ENCODE peak calls at places on chromosomes 1 and 21, in five cellular contexts. One of them, this sample, is unnamed.

GRCh38 chr1:81812712-81813111 is 12.0 kb downstream of the ADGRL2 start:
- DNase-seq in GM12878: no peak
- DNase-seq in tibial artery: no peak
- DNase-seq in fibroblast of lung: peak; percentile 41
- DNase-seq in K562: no peak
- DNase-seq in this sample: no peak

GRCh38 chr1:172394167-172394751 is 26.2 kb upstream of the C1orf105 start:
- DNase-seq in GM12878: peak; percentile 88
- DNase-seq in tibial artery: no peak
- DNase-seq in K562: no peak
- DNase-seq in fibroblast of lung: peak; percentile 15
- DNase-seq in this sample: no peak

GRCh38 chr1:30378991-30379581 is 344.3 kb downstream of the MATN1 start:
- DNase-seq in K562: no peak
- DNase-seq in tibial artery: peak; percentile 54
- DNase-seq in fibroblast of lung: peak; percentile 97
- DNase-seq in GM12878: no peak
- DNase-seq in this sample: peak; percentile 54

GRCh38 chr1:67376381-67376780 is 53.8 kb downstream of the SERBP1 start:
- DNase-seq in GM12878: no peak
- DNase-seq in K562: peak; percentile 18
- DNase-seq in tibial artery: no peak
- DNase-seq in fibroblast of lung: no peak
- DNase-seq in this sample: no peak

GRCh38 chr1:230345139-230345885 is 80.8 kb downstream of the PGBD5 start:
- DNase-seq in K562: no peak
- DNase-seq in GM12878: no peak
- DNase-seq in tibial artery: no peak
- DNase-seq in fibroblast of lung: no peak
- DNase-seq in this sample: no peak

GRCh38 chr1:167052389-167052788 is 37.8 kb downstream of the GPA33 start:
- DNase-seq in GM12878: no peak
- DNase-seq in fibroblast of lung: no peak
- DNase-seq in K562: peak; percentile 57
- DNase-seq in tibial artery: no peak
- DNase-seq in this sample: no peak

GRCh38 chr1:98884864-98885263 is 119.8 kb downstream of the PLPPR5 start:
- DNase-seq in GM12878: no peak
- DNase-seq in fibroblast of lung: no peak
- DNase-seq in tibial artery: no peak
- DNase-seq in K562: no peak
- DNase-seq in this sample: no peak

GRCh38 chr1:204814146-204814884 is 56.3 kb upstream of the NFASC start:
- DNase-seq in GM12878: no peak
- DNase-seq in tibial artery: no peak
- DNase-seq in fibroblast of lung: no peak
- DNase-seq in K562: no peak
- DNase-seq in this sample: no peak

GRCh38 chr1:43442756-43443155 is 11.0 kb downstream of the HYI start:
- DNase-seq in GM12878: no peak
- DNase-seq in tibial artery: peak; percentile 54
- DNase-seq in fibroblast of lung: no peak
- DNase-seq in K562: no peak
- DNase-seq in this sample: no peak

GRCh38 chr1:55568732-55569131 is 353.6 kb upstream of the USP24 start:
- DNase-seq in GM12878: no peak
- DNase-seq in fibroblast of lung: no peak
- DNase-seq in K562: no peak
- DNase-seq in tibial artery: no peak
- DNase-seq in this sample: no peak

GRCh38 chr1:205842177-205842576 is 7.8 kb downstream of the PM20D1 start:
- DNase-seq in fibroblast of lung: no peak
- DNase-seq in K562: no peak
- DNase-seq in tibial artery: no peak
- DNase-seq in GM12878: no peak
- DNase-seq in this sample: no peak

GRCh38 chr1:17617787-17618557 is 78.5 kb downstream of the ARHGEF10L start:
- DNase-seq in tibial artery: peak; percentile 96
- DNase-seq in GM12878: no peak
- DNase-seq in fibroblast of lung: peak; percentile 64
- DNase-seq in K562: no peak
- DNase-seq in this sample: peak; percentile 94

GRCh38 chr1:37765937-37766664 is 1.2 kb upstream of the EPHA10 start:
- DNase-seq in tibial artery: no peak
- DNase-seq in K562: peak; percentile 64
- DNase-seq in fibroblast of lung: no peak
- DNase-seq in GM12878: no peak
- DNase-seq in this sample: no peak

GRCh38 chr1:169107673-169108160 is 1.2 kb downstream of the ATP1B1 start:
- DNase-seq in tibial artery: no peak
- DNase-seq in fibroblast of lung: peak; percentile 74
- DNase-seq in GM12878: no peak
- DNase-seq in K562: no peak
- DNase-seq in this sample: no peak

GRCh38 chr21:16968436-16968835 is 544.4 kb upstream of the CXADR start:
- DNase-seq in tibial artery: no peak
- DNase-seq in K562: no peak
- DNase-seq in fibroblast of lung: no peak
- DNase-seq in GM12878: no peak
- DNase-seq in this sample: no peak

GRCh38 chr1:18239671-18240070 is 132.1 kb downstream of the IGSF21 start:
- DNase-seq in GM12878: no peak
- DNase-seq in K562: no peak
- DNase-seq in fibroblast of lung: no peak
- DNase-seq in tibial artery: no peak
- DNase-seq in this sample: no peak

GRCh38 chr1:186896211-186896610 is 67.5 kb downstream of the PLA2G4A start:
- DNase-seq in tibial artery: no peak
- DNase-seq in K562: no peak
- DNase-seq in fibroblast of lung: peak; percentile 49
- DNase-seq in GM12878: no peak
- DNase-seq in this sample: no peak

GRCh38 chr1:230206976-230207375 is 139.9 kb downstream of the GALNT2 start:
- DNase-seq in fibroblast of lung: no peak
- DNase-seq in tibial artery: no peak
- DNase-seq in GM12878: no peak
- DNase-seq in K562: no peak
- DNase-seq in this sample: no peak

GRCh38 chr21:36156815-36157670 is at the start of gene DOP1B:
- DNase-seq in GM12878: no peak
- DNase-seq in K562: peak; percentile 53
- DNase-seq in tibial artery: peak; percentile 67
- DNase-seq in fibroblast of lung: no peak
- DNase-seq in this sample: no peak

GRCh38 chr1:12549460-12550349 is 68.3 kb downstream of the DHRS3 start:
- DNase-seq in GM12878: no peak
- DNase-seq in K562: peak; percentile 88
- DNase-seq in fibroblast of lung: peak; percentile 98
- DNase-seq in tibial artery: peak; percentile 91
- DNase-seq in this sample: no peak

GRCh38 chr21:27149034-27149433 is 182.1 kb upstream of the ADAMTS5 start:
- DNase-seq in K562: no peak
- DNase-seq in GM12878: no peak
- DNase-seq in tibial artery: no peak
- DNase-seq in fibroblast of lung: peak; percentile 44
- DNase-seq in this sample: no peak

GRCh38 chr1:115867216-115867615 is 26.3 kb upstream of the NHLH2 start:
- DNase-seq in GM12878: no peak
- DNase-seq in tibial artery: no peak
- DNase-seq in K562: no peak
- DNase-seq in fibroblast of lung: no peak
- DNase-seq in this sample: no peak

GRCh38 chr1:222161676-222162075 is 386.2 kb downstream of the HHIPL2 start:
- DNase-seq in GM12878: no peak
- DNase-seq in K562: no peak
- DNase-seq in fibroblast of lung: peak; percentile 23
- DNase-seq in tibial artery: no peak
- DNase-seq in this sample: no peak

GRCh38 chr1:210132582-210132981 is 100.0 kb upstream of the SERTAD4 start:
- DNase-seq in GM12878: no peak
- DNase-seq in tibial artery: no peak
- DNase-seq in fibroblast of lung: peak; percentile 27
- DNase-seq in K562: peak; percentile 32
- DNase-seq in this sample: no peak

GRCh38 chr21:42696026-42696380 is 42.6 kb downstream of the PDE9A start:
- DNase-seq in tibial artery: no peak
- DNase-seq in GM12878: no peak
- DNase-seq in fibroblast of lung: no peak
- DNase-seq in K562: no peak
- DNase-seq in this sample: no peak

GRCh38 chr21:32360401-32360981 is 32.3 kb downstream of the URB1 start:
- DNase-seq in fibroblast of lung: no peak
- DNase-seq in GM12878: no peak
- DNase-seq in K562: no peak
- DNase-seq in tibial artery: no peak
- DNase-seq in this sample: no peak

GRCh38 chr21:32364801-32365200 is 28.0 kb downstream of the URB1 start:
- DNase-seq in tibial artery: no peak
- DNase-seq in fibroblast of lung: no peak
- DNase-seq in K562: no peak
- DNase-seq in GM12878: no peak
- DNase-seq in this sample: peak; percentile 33

GRCh38 chr21:32364387-32364786 is 28.4 kb downstream of the URB1 start:
- DNase-seq in GM12878: no peak
- DNase-seq in fibroblast of lung: peak; percentile 23
- DNase-seq in K562: no peak
- DNase-seq in tibial artery: no peak
- DNase-seq in this sample: peak; percentile 59

GRCh38 chr21:32356874-32357395 is 35.9 kb downstream of the URB1 start:
- DNase-seq in GM12878: no peak
- DNase-seq in tibial artery: no peak
- DNase-seq in K562: no peak
- DNase-seq in fibroblast of lung: no peak
- DNase-seq in this sample: no peak

DNA sequence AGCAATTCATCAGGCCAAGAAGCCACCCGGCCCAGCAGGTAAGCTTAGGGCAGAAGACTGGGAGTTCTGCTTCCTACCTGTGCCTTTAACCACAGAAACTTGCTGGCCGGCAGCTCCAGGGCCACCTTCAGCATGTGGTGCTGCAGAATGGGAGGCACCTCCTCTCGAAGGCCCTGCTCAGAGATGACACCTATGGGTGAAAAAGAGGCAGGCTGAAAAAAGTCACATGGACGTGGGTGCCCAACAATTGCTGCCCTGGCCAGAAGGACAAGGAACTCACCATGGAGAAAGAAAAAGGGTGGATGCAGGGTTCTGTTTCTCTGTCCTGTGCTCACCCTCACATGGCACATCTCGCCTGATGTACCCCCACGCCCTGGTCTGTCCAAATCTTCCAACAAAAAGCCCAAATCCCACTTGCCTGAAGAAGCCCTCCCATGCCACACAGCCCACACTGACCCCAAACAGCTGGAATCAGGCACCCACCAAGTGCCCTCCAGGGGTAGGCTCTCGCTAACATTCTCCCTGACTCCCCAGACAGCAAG is 33.0 kb downstream of the URB1 start:
- DNase-seq in GM12878: no peak
- DNase-seq in K562: peak; percentile 20
- DNase-seq in fibroblast of lung: no peak
- DNase-seq in tibial artery: no peak
- DNase-seq in this sample: no peak
- H3K36me3 ChIP-seq in GM12878: peaks cover 40% of the 10 kb centered on the region
- H3K36me3 ChIP-seq in K562: peaks cover 98% of the 10 kb centered on the region
- H3K36me3 ChIP-seq in fibroblast of lung: peaks cover 27% of the 10 kb centered on the region
- H3K36me3 ChIP-seq in tibial artery: peaks cover 100% of the 10 kb centered on the region
- H3K36me3 ChIP-seq in this sample: peaks cover 100% of the 10 kb centered on the region

DNA sequence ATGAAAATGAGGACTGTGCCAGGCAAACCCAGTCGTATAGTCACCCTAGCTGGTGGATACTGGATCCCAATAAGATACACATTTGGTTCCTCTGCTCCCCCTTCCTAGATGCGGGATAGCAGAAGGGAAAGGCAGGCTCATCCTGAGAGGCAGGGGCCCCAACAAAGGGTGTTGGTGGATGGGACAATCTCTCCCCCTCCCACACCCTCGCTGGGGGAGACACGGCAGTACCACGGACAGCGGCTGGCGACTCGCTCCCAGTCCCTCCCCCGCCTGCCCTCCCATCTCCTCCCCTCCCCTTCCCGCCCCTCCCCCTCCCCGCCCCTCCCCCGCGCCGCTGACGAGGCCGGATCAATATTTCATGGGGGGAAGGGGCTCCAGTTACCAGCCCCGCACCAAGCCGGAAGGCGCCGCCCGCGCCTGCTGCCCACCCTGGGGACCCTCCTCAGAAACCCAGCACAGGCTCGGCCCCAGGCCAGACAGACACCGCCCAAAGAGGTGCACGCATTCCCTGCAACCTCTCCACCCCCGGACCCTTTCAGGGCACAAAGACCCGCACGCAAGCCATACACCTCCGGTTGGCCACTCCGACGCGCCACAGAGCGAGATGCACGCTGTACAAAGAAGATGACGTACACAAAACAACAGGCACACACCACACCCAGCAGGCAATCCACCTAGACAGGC is 11.5 kb downstream of the RIMS3 start:
- DNase-seq in K562: peak; percentile 65
- DNase-seq in tibial artery: no peak
- DNase-seq in GM12878: no peak
- DNase-seq in fibroblast of lung: no peak
- DNase-seq in this sample: no peak
- H3K36me3 ChIP-seq in K562: no peaks in the 10 kb centered on the region
- H3K36me3 ChIP-seq in tibial artery: peaks cover 8% of the 10 kb centered on the region
- H3K36me3 ChIP-seq in GM12878: no peaks in the 10 kb centered on the region
- H3K36me3 ChIP-seq in fibroblast of lung: no peaks in the 10 kb centered on the region
- H3K36me3 ChIP-seq in this sample: no peaks in the 10 kb centered on the region

DNA sequence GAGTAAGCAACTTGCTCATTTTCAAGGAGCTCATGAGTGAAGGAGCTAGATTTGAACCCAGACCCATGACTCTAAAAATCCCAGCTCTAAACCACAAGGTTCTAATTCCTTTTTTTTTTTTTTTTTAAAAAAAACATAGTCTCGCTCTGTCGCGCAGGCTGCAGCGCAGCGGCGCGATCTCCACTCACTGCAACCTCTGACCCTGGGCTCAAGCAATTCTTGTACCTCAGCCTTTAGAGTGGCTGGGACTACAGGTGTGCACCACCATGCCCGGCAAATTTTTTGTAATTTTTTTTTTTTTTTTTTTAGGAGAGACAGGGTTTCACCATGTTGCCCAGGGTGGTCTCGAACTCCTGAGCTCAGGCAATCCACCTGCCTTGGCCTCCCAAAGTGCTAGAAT is 13.8 kb downstream of the SRSF4 start:
- DNase-seq in GM12878: no peak
- DNase-seq in tibial artery: no peak
- DNase-seq in K562: no peak
- DNase-seq in fibroblast of lung: no peak
- DNase-seq in this sample: no peak
- H3K36me3 ChIP-seq in GM12878: peaks cover 13% of the 10 kb centered on the region
- H3K36me3 ChIP-seq in tibial artery: peaks cover 47% of the 10 kb centered on the region
- H3K36me3 ChIP-seq in K562: peaks cover 100% of the 10 kb centered on the region
- H3K36me3 ChIP-seq in fibroblast of lung: peaks cover 5% of the 10 kb centered on the region
- H3K36me3 ChIP-seq in this sample: peaks cover 45% of the 10 kb centered on the region

DNA sequence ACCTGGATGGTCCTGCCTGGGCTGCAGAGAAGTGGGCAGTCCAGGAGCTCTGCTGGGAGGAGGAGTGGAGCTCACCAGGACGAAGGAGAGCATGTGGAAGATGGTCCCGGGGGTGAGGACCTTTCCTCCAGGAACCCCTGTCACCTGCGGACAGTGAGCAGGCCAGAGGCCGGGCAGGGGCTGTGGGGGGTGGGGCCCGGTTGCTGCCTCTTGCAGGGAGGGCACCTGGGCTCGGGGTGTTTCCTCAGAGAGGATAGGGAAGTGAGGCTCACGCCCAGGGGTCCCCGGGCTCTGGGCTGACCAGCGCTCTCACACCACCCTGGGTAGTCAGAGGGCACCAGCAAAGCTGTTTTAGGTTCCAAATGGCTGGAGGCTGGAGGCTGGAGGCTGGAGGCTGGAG is 22.7 kb upstream of the PEX10 start:
- DNase-seq in GM12878: no peak
- DNase-seq in tibial artery: no peak
- DNase-seq in K562: no peak
- DNase-seq in fibroblast of lung: no peak
- DNase-seq in this sample: no peak
- H3K36me3 ChIP-seq in GM12878: no peaks in the 10 kb centered on the region
- H3K36me3 ChIP-seq in tibial artery: no peaks in the 10 kb centered on the region
- H3K36me3 ChIP-seq in K562: no peaks in the 10 kb centered on the region
- H3K36me3 ChIP-seq in fibroblast of lung: no peaks in the 10 kb centered on the region
- H3K36me3 ChIP-seq in this sample: no peaks in the 10 kb centered on the region